ENCODE peak calls at places on chromosome 5, in ten cellular contexts. One of them, this sample, is unnamed.
A peak's percentile ranks its signal among the peaks of the same experiment; 100 is the strongest.

GRCh38 chr5:173340984-173341383 is 12.8 kb upstream of the STC2 start:
- DNase-seq in NCI-H1930: no peak
- DNase-seq in SW480: no peak
- DNase-seq in naive thymus-derived CD8-positive, alpha-beta T cell: no peak
- DNase-seq in activated T-helper 1 cell treated with anti-CD3 and anti-CD28 coated beads, Interleukin-12 subunit alpha, Interleukin-12 subunit beta, Interleukin-2, Interleukin-4 antibody, amounts not matched to agents 30 ng/mL and 10 ng/mL and 1 ng/mL, durations not matched to agents 14 hours and 24 hours and 36 hours: no peak
- DNase-seq in HT1080: no peak
- DNase-seq in GM04503: no peak
- DNase-seq in NCI-H1417: no peak
- DNase-seq in effector CD8-positive, alpha-beta T cell: no peak
- DNase-seq in amniotic epithelial cell: no peak
- DNase-seq in this sample: no peak

GRCh38 chr5:109532773-109533364 is 123.1 kb upstream of the PJA2 start:
- DNase-seq in NCI-H1930: no peak
- DNase-seq in SW480: no peak
- DNase-seq in naive thymus-derived CD8-positive, alpha-beta T cell: no peak
- DNase-seq in activated T-helper 1 cell treated with anti-CD3 and anti-CD28 coated beads, Interleukin-12 subunit alpha, Interleukin-12 subunit beta, Interleukin-2, Interleukin-4 antibody, amounts not matched to agents 30 ng/mL and 10 ng/mL and 1 ng/mL, durations not matched to agents 14 hours and 24 hours and 36 hours: no peak
- DNase-seq in HT1080: no peak
- DNase-seq in GM04503: no peak
- DNase-seq in NCI-H1417: no peak
- DNase-seq in effector CD8-positive, alpha-beta T cell: no peak
- DNase-seq in amniotic epithelial cell: peak; percentile 80
- DNase-seq in this sample: no peak

GRCh38 chr5:172699423-172699822 is 58.4 kb downstream of the NEURL1B start:
- DNase-seq in NCI-H1930: no peak
- DNase-seq in SW480: no peak
- DNase-seq in naive thymus-derived CD8-positive, alpha-beta T cell: no peak
- DNase-seq in activated T-helper 1 cell treated with anti-CD3 and anti-CD28 coated beads, Interleukin-12 subunit alpha, Interleukin-12 subunit beta, Interleukin-2, Interleukin-4 antibody, amounts not matched to agents 30 ng/mL and 10 ng/mL and 1 ng/mL, durations not matched to agents 14 hours and 24 hours and 36 hours: no peak
- DNase-seq in HT1080: no peak
- DNase-seq in GM04503: no peak
- DNase-seq in NCI-H1417: no peak
- DNase-seq in effector CD8-positive, alpha-beta T cell: no peak
- DNase-seq in amniotic epithelial cell: no peak
- DNase-seq in this sample: no peak

GRCh38 chr5:54045077-54045792 is 265.1 kb downstream of the ARL15 start:
- DNase-seq in NCI-H1930: no peak
- DNase-seq in SW480: no peak
- DNase-seq in naive thymus-derived CD8-positive, alpha-beta T cell: no peak
- DNase-seq in activated T-helper 1 cell treated with anti-CD3 and anti-CD28 coated beads, Interleukin-12 subunit alpha, Interleukin-12 subunit beta, Interleukin-2, Interleukin-4 antibody, amounts not matched to agents 30 ng/mL and 10 ng/mL and 1 ng/mL, durations not matched to agents 14 hours and 24 hours and 36 hours: no peak
- DNase-seq in HT1080: no peak
- DNase-seq in GM04503: no peak
- DNase-seq in NCI-H1417: no peak
- DNase-seq in effector CD8-positive, alpha-beta T cell: no peak
- DNase-seq in amniotic epithelial cell: no peak
- DNase-seq in this sample: no peak

GRCh38 chr5:57317341-57317740 is 143.5 kb downstream of the GPBP1 start:
- DNase-seq in NCI-H1930: no peak
- DNase-seq in SW480: no peak
- DNase-seq in naive thymus-derived CD8-positive, alpha-beta T cell: no peak
- DNase-seq in activated T-helper 1 cell treated with anti-CD3 and anti-CD28 coated beads, Interleukin-12 subunit alpha, Interleukin-12 subunit beta, Interleukin-2, Interleukin-4 antibody, amounts not matched to agents 30 ng/mL and 10 ng/mL and 1 ng/mL, durations not matched to agents 14 hours and 24 hours and 36 hours: no peak
- DNase-seq in HT1080: no peak
- DNase-seq in GM04503: no peak
- DNase-seq in NCI-H1417: no peak
- DNase-seq in effector CD8-positive, alpha-beta T cell: no peak
- DNase-seq in amniotic epithelial cell: no peak
- DNase-seq in this sample: no peak

GRCh38 chr5:64534033-64534432 is 28.2 kb downstream of the RGS7BP start:
- DNase-seq in NCI-H1930: no peak
- DNase-seq in SW480: no peak
- DNase-seq in naive thymus-derived CD8-positive, alpha-beta T cell: no peak
- DNase-seq in activated T-helper 1 cell treated with anti-CD3 and anti-CD28 coated beads, Interleukin-12 subunit alpha, Interleukin-12 subunit beta, Interleukin-2, Interleukin-4 antibody, amounts not matched to agents 30 ng/mL and 10 ng/mL and 1 ng/mL, durations not matched to agents 14 hours and 24 hours and 36 hours: no peak
- DNase-seq in HT1080: no peak
- DNase-seq in GM04503: no peak
- DNase-seq in NCI-H1417: no peak
- DNase-seq in effector CD8-positive, alpha-beta T cell: no peak
- DNase-seq in amniotic epithelial cell: no peak
- DNase-seq in this sample: no peak

GRCh38 chr5:134462047-134462575 is 50.4 kb upstream of the CDKN2AIPNL start:
- DNase-seq in NCI-H1930: no peak
- DNase-seq in SW480: no peak
- DNase-seq in naive thymus-derived CD8-positive, alpha-beta T cell: no peak
- DNase-seq in activated T-helper 1 cell treated with anti-CD3 and anti-CD28 coated beads, Interleukin-12 subunit alpha, Interleukin-12 subunit beta, Interleukin-2, Interleukin-4 antibody, amounts not matched to agents 30 ng/mL and 10 ng/mL and 1 ng/mL, durations not matched to agents 14 hours and 24 hours and 36 hours: no peak
- DNase-seq in HT1080: no peak
- DNase-seq in GM04503: no peak
- DNase-seq in NCI-H1417: no peak
- DNase-seq in effector CD8-positive, alpha-beta T cell: no peak
- DNase-seq in amniotic epithelial cell: no peak
- DNase-seq in this sample: no peak

GRCh38 chr5:79853676-79854418 is 137.2 kb downstream of the MTX3 start:
- DNase-seq in NCI-H1930: no peak
- DNase-seq in SW480: peak; percentile 14
- DNase-seq in naive thymus-derived CD8-positive, alpha-beta T cell: no peak
- DNase-seq in activated T-helper 1 cell treated with anti-CD3 and anti-CD28 coated beads, Interleukin-12 subunit alpha, Interleukin-12 subunit beta, Interleukin-2, Interleukin-4 antibody, amounts not matched to agents 30 ng/mL and 10 ng/mL and 1 ng/mL, durations not matched to agents 14 hours and 24 hours and 36 hours: no peak
- DNase-seq in HT1080: peak; percentile 69
- DNase-seq in GM04503: no peak
- DNase-seq in NCI-H1417: no peak
- DNase-seq in effector CD8-positive, alpha-beta T cell: no peak
- DNase-seq in amniotic epithelial cell: peak; percentile 12
- DNase-seq in this sample: no peak

GRCh38 chr5:2910401-2911175 is 159.1 kb upstream of the IRX2 start:
- DNase-seq in NCI-H1930: no peak
- DNase-seq in SW480: no peak
- DNase-seq in naive thymus-derived CD8-positive, alpha-beta T cell: no peak
- DNase-seq in activated T-helper 1 cell treated with anti-CD3 and anti-CD28 coated beads, Interleukin-12 subunit alpha, Interleukin-12 subunit beta, Interleukin-2, Interleukin-4 antibody, amounts not matched to agents 30 ng/mL and 10 ng/mL and 1 ng/mL, durations not matched to agents 14 hours and 24 hours and 36 hours: no peak
- DNase-seq in HT1080: no peak
- DNase-seq in GM04503: no peak
- DNase-seq in NCI-H1417: no peak
- DNase-seq in effector CD8-positive, alpha-beta T cell: no peak
- DNase-seq in amniotic epithelial cell: no peak
- DNase-seq in this sample: no peak